ENCODE peak calls at places on chromosomes 1 and 21, in nine cellular contexts. One of them, this sample, is unnamed.

GRCh38 chr1:171252482-171252881 is 4.2 kb downstream of the FMO1 start:
- DNase-seq in lower lobe of right lung: no peak
- DNase-seq in foreskin fibroblast: no peak
- DNase-seq in body of pancreas: no peak
- DNase-seq in nephron progenitor cell: no peak
- DNase-seq in dorsolateral prefrontal cortex: no peak
- DNase-seq in colonic mucosa: peak
- DNase-seq in psoas muscle: no peak
- DNase-seq in left ventricle myocardium inferior: no peak
- DNase-seq in this sample: no peak

GRCh38 chr1:223423641-223424233 is 30.5 kb downstream of the CCDC185 start:
- DNase-seq in body of pancreas: no peak
- DNase-seq in psoas muscle: no peak
- DNase-seq in dorsolateral prefrontal cortex: no peak
- DNase-seq in left ventricle myocardium inferior: no peak
- DNase-seq in lower lobe of right lung: no peak
- DNase-seq in colonic mucosa: no peak
- DNase-seq in foreskin fibroblast: peak
- DNase-seq in nephron progenitor cell: no peak
- DNase-seq in this sample: no peak

GRCh38 chr1:25433389-25434186 is 2.9 kb downstream of the MACO1 start:
- DNase-seq in foreskin fibroblast: no peak
- DNase-seq in colonic mucosa: no peak
- DNase-seq in nephron progenitor cell: no peak
- DNase-seq in left ventricle myocardium inferior: no peak
- DNase-seq in psoas muscle: no peak
- DNase-seq in dorsolateral prefrontal cortex: no peak
- DNase-seq in lower lobe of right lung: no peak
- DNase-seq in body of pancreas: no peak
- DNase-seq in this sample: no peak

GRCh38 chr1:174982971-174983689 is 16.6 kb upstream of the CACYBP start:
- DNase-seq in foreskin fibroblast: peak
- DNase-seq in left ventricle myocardium inferior: no peak
- DNase-seq in body of pancreas: no peak
- DNase-seq in dorsolateral prefrontal cortex: no peak
- DNase-seq in colonic mucosa: peak
- DNase-seq in lower lobe of right lung: no peak
- DNase-seq in nephron progenitor cell: peak
- DNase-seq in psoas muscle: no peak
- DNase-seq in this sample: peak

GRCh38 chr21:29237110-29238051 is 61.3 kb upstream of the BACH1 start:
- DNase-seq in left ventricle myocardium inferior: peak
- DNase-seq in colonic mucosa: no peak
- DNase-seq in nephron progenitor cell: no peak
- DNase-seq in foreskin fibroblast: peak
- DNase-seq in lower lobe of right lung: no peak
- DNase-seq in body of pancreas: no peak
- DNase-seq in dorsolateral prefrontal cortex: no peak
- DNase-seq in psoas muscle: no peak
- DNase-seq in this sample: no peak

GRCh38 chr1:33228935-33229487 is 27.3 kb upstream of the ZNF362 start:
- DNase-seq in psoas muscle: no peak
- DNase-seq in body of pancreas: peak
- DNase-seq in nephron progenitor cell: no peak
- DNase-seq in foreskin fibroblast: peak
- DNase-seq in left ventricle myocardium inferior: no peak
- DNase-seq in dorsolateral prefrontal cortex: no peak
- DNase-seq in lower lobe of right lung: no peak
- DNase-seq in colonic mucosa: peak
- DNase-seq in this sample: no peak

GRCh38 chr1:156814571-156815260 is 1.9 kb downstream of the SH2D2A start:
- DNase-seq in dorsolateral prefrontal cortex: no peak
- DNase-seq in colonic mucosa: no peak
- DNase-seq in nephron progenitor cell: no peak
- DNase-seq in lower lobe of right lung: no peak
- DNase-seq in psoas muscle: no peak
- DNase-seq in body of pancreas: no peak
- DNase-seq in foreskin fibroblast: no peak
- DNase-seq in left ventricle myocardium inferior: no peak
- DNase-seq in this sample: no peak

GRCh38 chr1:15997076-15997585 is 6.9 kb upstream of the SRARP start:
- DNase-seq in lower lobe of right lung: no peak
- DNase-seq in nephron progenitor cell: no peak
- DNase-seq in left ventricle myocardium inferior: no peak
- DNase-seq in colonic mucosa: no peak
- DNase-seq in body of pancreas: no peak
- DNase-seq in dorsolateral prefrontal cortex: peak
- DNase-seq in foreskin fibroblast: no peak
- DNase-seq in psoas muscle: no peak
- DNase-seq in this sample: no peak

GRCh38 chr21:38220270-38220737 is 36.5 kb upstream of the KCNJ15 start:
- DNase-seq in lower lobe of right lung: no peak
- DNase-seq in body of pancreas: peak
- DNase-seq in psoas muscle: no peak
- DNase-seq in nephron progenitor cell: no peak
- DNase-seq in left ventricle myocardium inferior: no peak
- DNase-seq in dorsolateral prefrontal cortex: no peak
- DNase-seq in colonic mucosa: no peak
- DNase-seq in foreskin fibroblast: peak
- DNase-seq in this sample: no peak

GRCh38 chr1:29044010-29044409 is 79.7 kb downstream of the TMEM200B start:
- DNase-seq in nephron progenitor cell: no peak
- DNase-seq in lower lobe of right lung: no peak
- DNase-seq in psoas muscle: no peak
- DNase-seq in left ventricle myocardium inferior: no peak
- DNase-seq in colonic mucosa: no peak
- DNase-seq in body of pancreas: no peak
- DNase-seq in dorsolateral prefrontal cortex: no peak
- DNase-seq in foreskin fibroblast: no peak
- DNase-seq in this sample: no peak

GRCh38 chr1:152002960-152003359 is 9.3 kb upstream of the S100A10 start:
- DNase-seq in nephron progenitor cell: no peak
- DNase-seq in colonic mucosa: no peak
- DNase-seq in lower lobe of right lung: no peak
- DNase-seq in left ventricle myocardium inferior: no peak
- DNase-seq in dorsolateral prefrontal cortex: no peak
- DNase-seq in body of pancreas: no peak
- DNase-seq in foreskin fibroblast: no peak
- DNase-seq in psoas muscle: no peak
- DNase-seq in this sample: no peak

GRCh38 chr1:38804062-38804886 is 55.3 kb downstream of the RRAGC start:
- DNase-seq in dorsolateral prefrontal cortex: no peak
- DNase-seq in left ventricle myocardium inferior: no peak
- DNase-seq in lower lobe of right lung: no peak
- DNase-seq in nephron progenitor cell: peak
- DNase-seq in foreskin fibroblast: peak
- DNase-seq in psoas muscle: no peak
- DNase-seq in body of pancreas: no peak
- DNase-seq in colonic mucosa: no peak
- DNase-seq in this sample: peak

GRCh38 chr1:29789221-29789909 is 553.0 kb downstream of the PTPRU start:
- DNase-seq in psoas muscle: no peak
- DNase-seq in nephron progenitor cell: no peak
- DNase-seq in dorsolateral prefrontal cortex: no peak
- DNase-seq in foreskin fibroblast: no peak
- DNase-seq in body of pancreas: no peak
- DNase-seq in colonic mucosa: peak
- DNase-seq in lower lobe of right lung: no peak
- DNase-seq in left ventricle myocardium inferior: no peak
- DNase-seq in this sample: no peak

GRCh38 chr1:92485374-92486250 is 1.1 kb downstream of the GFI1 start:
- DNase-seq in colonic mucosa: peak
- DNase-seq in nephron progenitor cell: peak
- DNase-seq in dorsolateral prefrontal cortex: no peak
- DNase-seq in foreskin fibroblast: peak
- DNase-seq in lower lobe of right lung: peak
- DNase-seq in psoas muscle: peak
- DNase-seq in body of pancreas: peak
- DNase-seq in left ventricle myocardium inferior: peak
- DNase-seq in this sample: peak

GRCh38 chr1:204633665-204634064 is 51.9 kb downstream of the LRRN2 start:
- DNase-seq in body of pancreas: peak
- DNase-seq in dorsolateral prefrontal cortex: no peak
- DNase-seq in left ventricle myocardium inferior: peak
- DNase-seq in lower lobe of right lung: no peak
- DNase-seq in colonic mucosa: peak
- DNase-seq in psoas muscle: no peak
- DNase-seq in foreskin fibroblast: no peak
- DNase-seq in nephron progenitor cell: no peak
- DNase-seq in this sample: no peak

GRCh38 chr21:34930971-34931370 is 118.1 kb downstream of the RUNX1 start:
- DNase-seq in lower lobe of right lung: no peak
- DNase-seq in dorsolateral prefrontal cortex: no peak
- DNase-seq in nephron progenitor cell: no peak
- DNase-seq in body of pancreas: no peak
- DNase-seq in foreskin fibroblast: peak
- DNase-seq in psoas muscle: no peak
- DNase-seq in colonic mucosa: no peak
- DNase-seq in left ventricle myocardium inferior: no peak
- DNase-seq in this sample: no peak

GRCh38 chr1:16371725-16372124 is 4.7 kb downstream of the SZRD1 start:
- DNase-seq in body of pancreas: no peak
- DNase-seq in foreskin fibroblast: peak
- DNase-seq in lower lobe of right lung: no peak
- DNase-seq in psoas muscle: no peak
- DNase-seq in nephron progenitor cell: no peak
- DNase-seq in colonic mucosa: no peak
- DNase-seq in left ventricle myocardium inferior: no peak
- DNase-seq in dorsolateral prefrontal cortex: no peak
- DNase-seq in this sample: no peak

GRCh38 chr1:100411019-100411418 is 58.7 kb downstream of the CDC14A start:
- DNase-seq in left ventricle myocardium inferior: no peak
- DNase-seq in lower lobe of right lung: no peak
- DNase-seq in dorsolateral prefrontal cortex: no peak
- DNase-seq in body of pancreas: no peak
- DNase-seq in psoas muscle: no peak
- DNase-seq in colonic mucosa: no peak
- DNase-seq in foreskin fibroblast: no peak
- DNase-seq in nephron progenitor cell: no peak
- DNase-seq in this sample: no peak

GRCh38 chr1:167369933-167370332 is 148.4 kb downstream of the CD247 start:
- DNase-seq in body of pancreas: no peak
- DNase-seq in colonic mucosa: no peak
- DNase-seq in left ventricle myocardium inferior: no peak
- DNase-seq in dorsolateral prefrontal cortex: no peak
- DNase-seq in nephron progenitor cell: no peak
- DNase-seq in foreskin fibroblast: no peak
- DNase-seq in lower lobe of right lung: no peak
- DNase-seq in psoas muscle: no peak
- DNase-seq in this sample: no peak

GRCh38 chr1:167375949-167376348 is 142.4 kb downstream of the CD247 start:
- DNase-seq in body of pancreas: no peak
- DNase-seq in left ventricle myocardium inferior: no peak
- DNase-seq in foreskin fibroblast: no peak
- DNase-seq in colonic mucosa: no peak
- DNase-seq in lower lobe of right lung: no peak
- DNase-seq in nephron progenitor cell: no peak
- DNase-seq in dorsolateral prefrontal cortex: no peak
- DNase-seq in psoas muscle: no peak
- DNase-seq in this sample: no peak

GRCh38 chr1:167373398-167373797 is 144.9 kb downstream of the CD247 start:
- DNase-seq in psoas muscle: no peak
- DNase-seq in dorsolateral prefrontal cortex: no peak
- DNase-seq in lower lobe of right lung: no peak
- DNase-seq in colonic mucosa: no peak
- DNase-seq in body of pancreas: no peak
- DNase-seq in nephron progenitor cell: no peak
- DNase-seq in foreskin fibroblast: peak
- DNase-seq in left ventricle myocardium inferior: no peak
- DNase-seq in this sample: no peak

GRCh38 chr1:167374014-167374413 is 144.3 kb downstream of the CD247 start:
- DNase-seq in foreskin fibroblast: no peak
- DNase-seq in colonic mucosa: no peak
- DNase-seq in nephron progenitor cell: no peak
- DNase-seq in lower lobe of right lung: no peak
- DNase-seq in dorsolateral prefrontal cortex: no peak
- DNase-seq in left ventricle myocardium inferior: no peak
- DNase-seq in psoas muscle: no peak
- DNase-seq in body of pancreas: no peak
- DNase-seq in this sample: no peak
- TF ChIP-seq CTCF in foreskin fibroblast: no peak
- TF ChIP-seq CTCF in colonic mucosa: no peak
- TF ChIP-seq CTCF in nephron progenitor cell: no peak
- TF ChIP-seq CTCF in lower lobe of right lung: no peak
- TF ChIP-seq CTCF in dorsolateral prefrontal cortex: no peak
- TF ChIP-seq CTCF in left ventricle myocardium inferior: no peak
- TF ChIP-seq CTCF in psoas muscle: no peak
- TF ChIP-seq CTCF in body of pancreas: no peak
- TF ChIP-seq CTCF in this sample: no peak

GRCh38 chr1:246959944-246960693 is 28.4 kb upstream of the AHCTF1 start:
- DNase-seq in nephron progenitor cell: no peak
- DNase-seq in psoas muscle: no peak
- DNase-seq in left ventricle myocardium inferior: no peak
- DNase-seq in body of pancreas: no peak
- DNase-seq in foreskin fibroblast: peak
- DNase-seq in colonic mucosa: no peak
- DNase-seq in lower lobe of right lung: no peak
- DNase-seq in dorsolateral prefrontal cortex: no peak
- DNase-seq in this sample: no peak
- TF ChIP-seq CTCF in nephron progenitor cell: no peak
- TF ChIP-seq CTCF in psoas muscle: no peak
- TF ChIP-seq CTCF in left ventricle myocardium inferior: peak
- TF ChIP-seq CTCF in body of pancreas: no peak
- TF ChIP-seq CTCF in foreskin fibroblast: no peak
- TF ChIP-seq CTCF in colonic mucosa: no peak
- TF ChIP-seq CTCF in lower lobe of right lung: no peak
- TF ChIP-seq CTCF in dorsolateral prefrontal cortex: peak
- TF ChIP-seq CTCF in this sample: no peak

GRCh38 chr21:31509108-31510017 is 150.1 kb upstream of the SOD1 start:
- DNase-seq in nephron progenitor cell: peak
- DNase-seq in dorsolateral prefrontal cortex: peak
- DNase-seq in lower lobe of right lung: no peak
- DNase-seq in body of pancreas: no peak
- DNase-seq in psoas muscle: no peak
- DNase-seq in foreskin fibroblast: no peak
- DNase-seq in left ventricle myocardium inferior: no peak
- DNase-seq in colonic mucosa: peak
- DNase-seq in this sample: peak
- TF ChIP-seq CTCF in nephron progenitor cell: no peak
- TF ChIP-seq CTCF in dorsolateral prefrontal cortex: no peak
- TF ChIP-seq CTCF in lower lobe of right lung: no peak
- TF ChIP-seq CTCF in body of pancreas: no peak
- TF ChIP-seq CTCF in psoas muscle: no peak
- TF ChIP-seq CTCF in foreskin fibroblast: no peak
- TF ChIP-seq CTCF in left ventricle myocardium inferior: no peak
- TF ChIP-seq CTCF in colonic mucosa: no peak
- TF ChIP-seq CTCF in this sample: peak

GRCh38 chr1:111801071-111801850 is 45.6 kb downstream of the DDX20 start:
- DNase-seq in body of pancreas: no peak
- DNase-seq in psoas muscle: no peak
- DNase-seq in left ventricle myocardium inferior: peak
- DNase-seq in nephron progenitor cell: no peak
- DNase-seq in lower lobe of right lung: no peak
- DNase-seq in colonic mucosa: no peak
- DNase-seq in foreskin fibroblast: no peak
- DNase-seq in dorsolateral prefrontal cortex: no peak
- DNase-seq in this sample: no peak
- TF ChIP-seq CTCF in body of pancreas: peak
- TF ChIP-seq CTCF in psoas muscle: peak
- TF ChIP-seq CTCF in left ventricle myocardium inferior: no peak
- TF ChIP-seq CTCF in nephron progenitor cell: no peak
- TF ChIP-seq CTCF in lower lobe of right lung: no peak
- TF ChIP-seq CTCF in colonic mucosa: no peak
- TF ChIP-seq CTCF in foreskin fibroblast: no peak
- TF ChIP-seq CTCF in dorsolateral prefrontal cortex: no peak
- TF ChIP-seq CTCF in this sample: no peak

This sample was measured in neural crest cell.